ENCODE peak calls at places on chromosomes 16 and 17, in five cellular contexts. Y is stimulated activated naive CD4-positive, alpha-beta T cell; R is kidney tubule cell; N is stimulated activated CD8-positive, alpha-beta memory T cell treated with anti-CD3 and anti-CD28 coated beads, Interleukin-4, amount 100 ng/mL, for 1 hour; T is T-helper 2 cell. Q is an unnamed sample.
A peak's percentile ranks its signal among the peaks of the same experiment; 100 is the strongest.

GRCh38 chr17:79657861-79658810 is 47.3 kb upstream of the RBFOX3 start:
- DNase-seq in Y (no peak), R (no peak), N (no peak), T (no peak), Q (no peak)

GRCh38 chr16:84593825-84594724 is 23.8 kb downstream of the COTL1 start:
- DNase-seq in Y (peak; percentile 61), R (peak; percentile 31), N (peak; percentile 65), T (peak; percentile 95), Q (no peak)

GRCh38 chr16:21646721-21647561 is 5.5 kb downstream of the IGSF6 start:
- DNase-seq in Y (peak; percentile 72), R (no peak), N (peak; percentile 41), T (peak; percentile 76), Q (no peak)

GRCh38 chr17:42118545-42118944 is 2.6 kb downstream of the KAT2A start:
- DNase-seq in Y (peak; percentile 32), R (peak; percentile 55), N (no peak), T (no peak), Q (no peak)

GRCh38 chr16:69107311-69107962 is 2.0 kb downstream of the HAS3 start:
- DNase-seq in Y (no peak), R (peak; percentile 42), N (no peak), T (no peak), Q (no peak)

GRCh38 chr16:51752596-51752995 is 601.5 kb upstream of the SALL1 start:
- DNase-seq in Y (no peak), R (no peak), N (no peak), T (no peak), Q (no peak)

GRCh38 chr16:386641-387156 is 4.9 kb upstream of the PGAP6 start:
- DNase-seq in Y (no peak), R (no peak), N (no peak), T (no peak), Q (no peak)

GRCh38 chr16:66287916-66288315 is 78.6 kb upstream of the CDH5 start:
- DNase-seq in Y (no peak), R (no peak), N (no peak), T (no peak), Q (no peak)

GRCh38 chr16:49489686-49490320 is 116.2 kb downstream of the C16orf78 start:
- DNase-seq in Y (no peak), R (no peak), N (no peak), T (no peak), Q (no peak)

GRCh38 chr16:24062270-24062817 is 193.8 kb upstream of the CACNG3 start:
- DNase-seq in Y (no peak), R (no peak), N (no peak), T (no peak), Q (no peak)

GRCh38 chr16:23107117-23107516 is 42.1 kb downstream of the USP31 start:
- DNase-seq in Y (no peak), R (no peak), N (no peak), T (no peak), Q (no peak)

GRCh38 chr16:4800290-4801041 is 2.0 kb downstream of the ROGDI start:
- DNase-seq in Y (no peak), R (peak; percentile 4), N (no peak), T (no peak), Q (no peak)

GRCh38 chr16:65318138-65318537 is 196.3 kb upstream of the CDH11 start:
- DNase-seq in Y (no peak), R (no peak), N (no peak), T (no peak), Q (no peak)

GRCh38 chr17:42944211-42944610 is 20.0 kb downstream of the AARSD1 start:
- DNase-seq in Y (no peak), R (no peak), N (no peak), T (no peak), Q (no peak)

GRCh38 chr17:41992576-41992975 is 24.7 kb downstream of the DNAJC7 start:
- DNase-seq in Y (no peak), R (no peak), N (no peak), T (no peak), Q (no peak)

GRCh38 chr17:3012926-3013581 is 50.4 kb downstream of the OR1D5 start:
- DNase-seq in Y (peak; percentile 39), R (peak; percentile 55), N (peak; percentile 17), T (peak; percentile 6), Q (no peak)

GRCh38 chr16:19463468-19464315 is 46.0 kb downstream of the TMC5 start:
- DNase-seq in Y (no peak), R (no peak), N (no peak), T (no peak), Q (peak; percentile 20)

GRCh38 chr16:4652561-4652960 is 27.9 kb downstream of the MGRN1 start:
- DNase-seq in Y (no peak), R (no peak), N (no peak), T (no peak), Q (no peak)

GRCh38 chr16:82358601-82359221 is 188.7 kb upstream of the MPHOSPH6 start:
- DNase-seq in Y (no peak), R (no peak), N (no peak), T (no peak), Q (no peak)

GRCh38 chr16:50585331-50585776 is 37.2 kb downstream of the NKD1 start:
- DNase-seq in Y (no peak), R (no peak), N (no peak), T (no peak), Q (no peak)

GRCh38 chr17:6392609-6393367 is 42.1 kb downstream of the AIPL1 start:
- DNase-seq in Y (no peak), R (peak; percentile 29), N (no peak), T (no peak), Q (no peak)

GRCh38 chr16:82945420-82946096 is 318.8 kb downstream of the CDH13 start:
- DNase-seq in Y (no peak), R (no peak), N (no peak), T (peak; percentile 59), Q (no peak)

GRCh38 chr17:9144502-9145233 is 123.4 kb downstream of the NTN1 start:
- DNase-seq in Y (no peak), R (no peak), N (no peak), T (no peak), Q (no peak)